ENCODE peak calls at places on chromosomes 4 and X, in six cellular contexts. O is progenitor cell of endocrine pancreas, Z is dermis blood vessel endothelial cell, U is nephron progenitor cell, D is psoas muscle, V is left ventricle myocardium superior. P is an unnamed sample.

GRCh38 chr4:103018391-103019318 is 850 bp downstream of the SLC9B1 start:
- DNase-seq in O (no peak), Z (peak; percentile 40), U (no peak), D (peak; percentile 21), V (no peak), P (no peak)

GRCh38 chr4:153684182-153685073 is at the start of gene TLR2:
- DNase-seq in O (peak; percentile 51), Z (peak; percentile 41), U (peak; percentile 60), D (peak; percentile 61), V (peak; percentile 81), P (peak; percentile 74)

GRCh38 chr4:7880681-7881080 is 59.0 kb downstream of the AFAP1 start:
- DNase-seq in O (no peak), Z (peak; percentile 45), U (no peak), D (no peak), V (no peak), P (no peak)

GRCh38 chr4:24557036-24558022 is 27.0 kb downstream of the DHX15 start:
- DNase-seq in O (no peak), Z (peak; percentile 28), U (no peak), D (no peak), V (no peak), P (no peak)

GRCh38 chr4:164847967-164848649 is 28.9 kb upstream of the APELA start:
- DNase-seq in O (no peak), Z (no peak), U (no peak), D (no peak), V (no peak), P (no peak)

GRCh38 chr4:76821661-76822060 is 76.3 kb downstream of the SOWAHB start:
- DNase-seq in O (no peak), Z (no peak), U (no peak), D (no peak), V (no peak), P (no peak)

GRCh38 chrX:69285881-69286545 is 120.8 kb upstream of the PJA1 start:
- DNase-seq in O (peak; percentile 54), Z (peak; percentile 45), U (peak; percentile 79), D (peak; percentile 68), V (peak; percentile 84), P (peak; percentile 85)

GRCh38 chr4:142452132-142452855 is 393.8 kb downstream of the INPP4B start:
- DNase-seq in O (no peak), Z (no peak), U (no peak), D (no peak), V (no peak), P (no peak)

GRCh38 chr4:155017426-155017825 is 191.0 kb upstream of the NPY2R start:
- DNase-seq in O (no peak), Z (no peak), U (no peak), D (no peak), V (no peak), P (no peak)

GRCh38 chr4:99506781-99507180 is 4.0 kb upstream of the C4orf17 start:
- DNase-seq in O (no peak), Z (peak; percentile 10), U (no peak), D (no peak), V (no peak), P (no peak)

GRCh38 chrX:138748480-138748879 is 37.0 kb upstream of the FGF13 start:
- DNase-seq in O (no peak), Z (peak; percentile 15), U (no peak), D (no peak), V (no peak), P (no peak)

GRCh38 chr4:24701683-24702082 is 93.7 kb upstream of the SOD3 start:
- DNase-seq in O (no peak), Z (no peak), U (no peak), D (no peak), V (no peak), P (no peak)

GRCh38 chrX:5726246-5726645 is 502.4 kb downstream of the NLGN4X start:
- DNase-seq in O (no peak), Z (no peak), U (no peak), D (no peak), V (no peak), P (no peak)

GRCh38 chr4:53436251-53436650 is 58.8 kb downstream of the FIP1L1 start:
- DNase-seq in O (no peak), Z (no peak), U (no peak), D (no peak), V (no peak), P (no peak)